ENCODE peak calls at places on chromosomes 5 and 9, in five cellular contexts. One of them, this sample, is unnamed.

GRCh38 chr5:166370928-166371690 is 1920.3 kb upstream of the WWC1 start:
- DNase-seq in glutamatergic neuron: no peak
- DNase-seq in progenitor cell of endocrine pancreas: no peak
- DNase-seq in vagina: no peak
- DNase-seq in foreskin keratinocyte: no peak
- DNase-seq in this sample: no peak

GRCh38 chr5:81794246-81794645 is 43.3 kb upstream of the SSBP2 start:
- DNase-seq in progenitor cell of endocrine pancreas: no peak
- DNase-seq in foreskin keratinocyte: no peak
- DNase-seq in glutamatergic neuron: no peak
- DNase-seq in vagina: no peak
- DNase-seq in this sample: no peak

GRCh38 chr5:77874691-77875090 is 98.6 kb upstream of the TBCA start:
- DNase-seq in vagina: no peak
- DNase-seq in foreskin keratinocyte: no peak
- DNase-seq in progenitor cell of endocrine pancreas: no peak
- DNase-seq in glutamatergic neuron: no peak
- DNase-seq in this sample: no peak

GRCh38 chr9:8221462-8221861 is 421.9 kb upstream of the DMAC1 start:
- DNase-seq in progenitor cell of endocrine pancreas: no peak
- DNase-seq in vagina: no peak
- DNase-seq in glutamatergic neuron: no peak
- DNase-seq in foreskin keratinocyte: no peak
- DNase-seq in this sample: no peak

GRCh38 chr5:119336846-119337564 is 18.8 kb upstream of the TNFAIP8 start:
- DNase-seq in foreskin keratinocyte: no peak
- DNase-seq in vagina: no peak
- DNase-seq in progenitor cell of endocrine pancreas: no peak
- DNase-seq in glutamatergic neuron: no peak
- DNase-seq in this sample: no peak

GRCh38 chr5:158763217-158763616 is 336.5 kb downstream of the EBF1 start:
- DNase-seq in glutamatergic neuron: no peak
- DNase-seq in vagina: no peak
- DNase-seq in progenitor cell of endocrine pancreas: no peak
- DNase-seq in foreskin keratinocyte: no peak
- DNase-seq in this sample: no peak

GRCh38 chr5:77798448-77798847 is 22.3 kb upstream of the TBCA start:
- DNase-seq in foreskin keratinocyte: no peak
- DNase-seq in vagina: no peak
- DNase-seq in progenitor cell of endocrine pancreas: no peak
- DNase-seq in glutamatergic neuron: no peak
- DNase-seq in this sample: no peak

GRCh38 chr9:116421006-116421538 is 266.0 kb upstream of the TRIM32 start:
- DNase-seq in vagina: no peak
- DNase-seq in foreskin keratinocyte: peak
- DNase-seq in progenitor cell of endocrine pancreas: no peak
- DNase-seq in glutamatergic neuron: no peak
- DNase-seq in this sample: no peak

GRCh38 chr9:33458444-33458843 is 11.1 kb upstream of the AQP3 start:
- DNase-seq in glutamatergic neuron: no peak
- DNase-seq in foreskin keratinocyte: peak
- DNase-seq in vagina: no peak
- DNase-seq in progenitor cell of endocrine pancreas: no peak
- DNase-seq in this sample: no peak

GRCh38 chr5:177967221-177967887 is 28.7 kb downstream of the PROP1 start:
- DNase-seq in vagina: no peak
- DNase-seq in progenitor cell of endocrine pancreas: no peak
- DNase-seq in foreskin keratinocyte: peak
- DNase-seq in glutamatergic neuron: no peak
- DNase-seq in this sample: no peak

GRCh38 chr9:121992571-121993212 is 100.4 kb downstream of the TTLL11 start:
- DNase-seq in vagina: no peak
- DNase-seq in foreskin keratinocyte: peak
- DNase-seq in glutamatergic neuron: peak
- DNase-seq in progenitor cell of endocrine pancreas: peak
- DNase-seq in this sample: no peak

GRCh38 chr9:125942111-125942510 is 194.9 kb downstream of the PBX3 start:
- DNase-seq in foreskin keratinocyte: no peak
- DNase-seq in glutamatergic neuron: no peak
- DNase-seq in vagina: no peak
- DNase-seq in progenitor cell of endocrine pancreas: no peak
- DNase-seq in this sample: no peak

GRCh38 chr5:87576867-87577266 is 164.1 kb upstream of the CCNH start:
- DNase-seq in foreskin keratinocyte: no peak
- DNase-seq in glutamatergic neuron: no peak
- DNase-seq in vagina: no peak
- DNase-seq in progenitor cell of endocrine pancreas: no peak
- DNase-seq in this sample: no peak

GRCh38 chr5:178098685-178099084 is 14.6 kb upstream of the N4BP3 start:
- DNase-seq in glutamatergic neuron: no peak
- DNase-seq in foreskin keratinocyte: no peak
- DNase-seq in vagina: no peak
- DNase-seq in progenitor cell of endocrine pancreas: no peak
- DNase-seq in this sample: no peak

GRCh38 chr5:175456105-175456504 is 12.1 kb upstream of the DRD1 start:
- DNase-seq in progenitor cell of endocrine pancreas: no peak
- DNase-seq in glutamatergic neuron: no peak
- DNase-seq in foreskin keratinocyte: no peak
- DNase-seq in vagina: no peak
- DNase-seq in this sample: no peak

GRCh38 chr9:38526571-38526970 is 93.8 kb downstream of the ANKRD18A start:
- DNase-seq in progenitor cell of endocrine pancreas: no peak
- DNase-seq in foreskin keratinocyte: no peak
- DNase-seq in glutamatergic neuron: no peak
- DNase-seq in vagina: no peak
- DNase-seq in this sample: no peak

GRCh38 chr5:28499764-28500290 is 1461.4 kb upstream of the CDH9 start:
- DNase-seq in vagina: no peak
- DNase-seq in foreskin keratinocyte: peak
- DNase-seq in glutamatergic neuron: no peak
- DNase-seq in progenitor cell of endocrine pancreas: no peak
- DNase-seq in this sample: no peak

GRCh38 chr9:21688108-21689102 is 114.0 kb upstream of the MTAP start:
- DNase-seq in vagina: no peak
- DNase-seq in foreskin keratinocyte: peak
- DNase-seq in progenitor cell of endocrine pancreas: no peak
- DNase-seq in glutamatergic neuron: no peak
- DNase-seq in this sample: no peak

GRCh38 chr5:113378081-113378480 is 56.7 kb downstream of the TSSK1B start:
- DNase-seq in foreskin keratinocyte: no peak
- DNase-seq in progenitor cell of endocrine pancreas: no peak
- DNase-seq in vagina: no peak
- DNase-seq in glutamatergic neuron: no peak
- DNase-seq in this sample: no peak

GRCh38 chr5:119302449-119302848 is 53.4 kb upstream of the TNFAIP8 start:
- DNase-seq in glutamatergic neuron: no peak
- DNase-seq in progenitor cell of endocrine pancreas: no peak
- DNase-seq in foreskin keratinocyte: no peak
- DNase-seq in vagina: no peak
- DNase-seq in this sample: no peak

GRCh38 chr5:75235711-75236110 is 967 bp downstream of the ANKRD31 start:
- DNase-seq in foreskin keratinocyte: no peak
- DNase-seq in progenitor cell of endocrine pancreas: no peak
- DNase-seq in glutamatergic neuron: no peak
- DNase-seq in vagina: no peak
- DNase-seq in this sample: no peak

GRCh38 chr5:12242960-12243888 is 339.0 kb upstream of the CTNND2 start:
- DNase-seq in vagina: no peak
- DNase-seq in foreskin keratinocyte: peak
- DNase-seq in glutamatergic neuron: no peak
- DNase-seq in progenitor cell of endocrine pancreas: no peak
- DNase-seq in this sample: no peak

GRCh38 chr5:52896524-52897237 is 92.5 kb upstream of the ITGA2 start:
- DNase-seq in glutamatergic neuron: no peak
- DNase-seq in foreskin keratinocyte: no peak
- DNase-seq in vagina: no peak
- DNase-seq in progenitor cell of endocrine pancreas: no peak
- DNase-seq in this sample: no peak

GRCh38 chr9:90642570-90643539 is at the start of gene DIRAS2:
- DNase-seq in glutamatergic neuron: peak
- DNase-seq in foreskin keratinocyte: peak
- DNase-seq in vagina: no peak
- DNase-seq in progenitor cell of endocrine pancreas: peak
- DNase-seq in this sample: no peak

GRCh38 chr5:96324708-96325107 is 108.3 kb downstream of the PCSK1 start:
- DNase-seq in progenitor cell of endocrine pancreas: no peak
- DNase-seq in glutamatergic neuron: no peak
- DNase-seq in foreskin keratinocyte: peak
- DNase-seq in vagina: no peak
- DNase-seq in this sample: no peak

GRCh38 chr9:70256123-70256551 is 2.6 kb upstream of the SMC5 start:
- DNase-seq in foreskin keratinocyte: peak
- DNase-seq in progenitor cell of endocrine pancreas: no peak
- DNase-seq in vagina: no peak
- DNase-seq in glutamatergic neuron: no peak
- DNase-seq in this sample: no peak

GRCh38 chr9:105332471-105332870 is 88.0 kb downstream of the SLC44A1 start:
- DNase-seq in progenitor cell of endocrine pancreas: no peak
- DNase-seq in foreskin keratinocyte: no peak
- DNase-seq in vagina: no peak
- DNase-seq in glutamatergic neuron: no peak
- DNase-seq in this sample: no peak

GRCh38 chr5:112146323-112146848 is 272.7 kb downstream of the EPB41L4A start:
- DNase-seq in progenitor cell of endocrine pancreas: no peak
- DNase-seq in foreskin keratinocyte: peak
- DNase-seq in vagina: no peak
- DNase-seq in glutamatergic neuron: no peak
- DNase-seq in this sample: no peak

DNA sequence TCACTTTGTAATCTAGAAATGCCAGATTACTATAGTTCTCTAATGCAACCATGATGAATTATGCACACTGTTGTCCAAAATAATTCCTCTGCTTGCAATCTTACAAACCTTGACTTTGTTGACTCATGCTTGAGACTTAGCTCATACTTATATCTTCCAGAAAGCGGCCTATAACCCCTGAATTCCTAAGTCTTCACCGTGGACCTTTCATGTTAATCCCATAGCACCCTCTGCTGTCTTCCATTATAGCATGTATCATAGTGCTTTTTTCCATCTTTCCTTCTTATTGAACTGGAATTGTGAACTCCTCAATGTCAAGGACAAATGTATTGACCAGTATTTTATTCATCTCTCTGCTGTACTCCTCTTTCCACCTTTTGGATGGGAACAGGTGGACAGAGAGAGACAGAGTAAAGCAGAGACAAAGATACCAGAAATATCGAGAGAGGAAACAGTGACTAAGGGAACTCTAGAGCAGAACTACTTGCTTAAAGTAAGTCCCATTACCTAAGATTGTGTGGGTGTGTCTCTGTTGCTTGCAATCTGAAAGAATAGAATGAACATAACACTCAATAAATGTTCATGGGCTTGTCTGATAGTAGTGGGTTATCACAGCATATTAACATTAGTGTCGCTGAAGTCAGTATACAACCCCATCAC is 110.0 kb downstream of the LURAP1L start:
- DNase-seq in progenitor cell of endocrine pancreas: no peak
- DNase-seq in glutamatergic neuron: no peak
- DNase-seq in foreskin keratinocyte: peak
- DNase-seq in vagina: no peak
- DNase-seq in this sample: no peak
- TF ChIP-seq CTCF in progenitor cell of endocrine pancreas: peak
- TF ChIP-seq CTCF in glutamatergic neuron: no peak
- TF ChIP-seq CTCF in foreskin keratinocyte: peak
- TF ChIP-seq CTCF in vagina: peak
- TF ChIP-seq CTCF in this sample: no peak

DNA sequence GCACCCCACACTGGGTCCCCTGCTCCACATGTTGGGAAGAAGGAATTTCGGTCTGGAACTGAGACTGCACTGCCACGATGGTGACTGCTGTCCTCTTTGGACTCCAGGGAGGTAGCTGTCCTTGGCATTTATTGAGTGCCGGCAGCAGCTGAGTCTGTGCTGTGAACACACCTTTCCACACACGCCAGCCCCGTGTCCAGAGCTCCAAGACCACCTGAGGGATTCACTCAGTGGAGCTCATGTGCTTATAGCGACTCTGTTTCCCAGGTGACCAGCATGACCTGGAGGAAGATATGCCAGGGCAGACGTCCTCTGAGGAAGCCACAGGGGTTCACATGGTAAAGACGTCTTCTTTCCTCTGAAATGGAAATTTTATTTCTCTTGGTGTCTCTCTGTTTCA is 33.2 kb upstream of the FLT4 start:
- DNase-seq in progenitor cell of endocrine pancreas: no peak
- DNase-seq in vagina: no peak
- DNase-seq in glutamatergic neuron: no peak
- DNase-seq in foreskin keratinocyte: no peak
- DNase-seq in this sample: no peak
- TF ChIP-seq CTCF in progenitor cell of endocrine pancreas: no peak
- TF ChIP-seq CTCF in vagina: no peak
- TF ChIP-seq CTCF in glutamatergic neuron: no peak
- TF ChIP-seq CTCF in foreskin keratinocyte: no peak
- TF ChIP-seq CTCF in this sample: no peak

GRCh38 chr5:179296150-179296821 is 49.0 kb downstream of the ADAMTS2 start:
- DNase-seq in vagina: no peak
- DNase-seq in glutamatergic neuron: no peak
- DNase-seq in progenitor cell of endocrine pancreas: no peak
- DNase-seq in foreskin keratinocyte: no peak
- DNase-seq in this sample: no peak
- TF ChIP-seq CTCF in vagina: no peak
- TF ChIP-seq CTCF in glutamatergic neuron: no peak
- TF ChIP-seq CTCF in progenitor cell of endocrine pancreas: no peak
- TF ChIP-seq CTCF in foreskin keratinocyte: no peak
- TF ChIP-seq CTCF in this sample: no peak

GRCh38 chr9:93587651-93588347 is 11.4 kb downstream of the PHF2 start:
- DNase-seq in glutamatergic neuron: no peak
- DNase-seq in progenitor cell of endocrine pancreas: no peak
- DNase-seq in vagina: no peak
- DNase-seq in foreskin keratinocyte: no peak
- DNase-seq in this sample: no peak
- TF ChIP-seq CTCF in glutamatergic neuron: peak
- TF ChIP-seq CTCF in progenitor cell of endocrine pancreas: peak
- TF ChIP-seq CTCF in vagina: no peak
- TF ChIP-seq CTCF in foreskin keratinocyte: no peak
- TF ChIP-seq CTCF in this sample: no peak

This sample was measured in omental fat pad.